ENCODE peak calls at places on chromosomes 2 and 18, in ten cellular contexts. C is AG09319, V is left lung, M is epithelial cell of esophagus, G is testis, A is activated T-cell treated with anti-CD3 and anti-CD28 coated beads for 24 hours, X is EL, F is hypothalamus, N is bronchial epithelial cell, S is NCI-H1417. L is an unnamed sample.

GRCh38 chr2:121480826-121481225 is 49.9 kb upstream of the RNU4ATAC start:
- DNase-seq in C (peak), V (no peak), M (peak), G (no peak), A (no peak), X (peak), F (no peak), N (peak), S (no peak), L (no peak)

GRCh38 chr2:239102266-239102665 is 254.4 kb downstream of the TWIST2 start:
- DNase-seq in C (no peak), V (no peak), M (no peak), G (no peak), A (no peak), X (no peak), F (no peak), N (no peak), S (no peak), L (no peak)

GRCh38 chr2:33207336-33207735 is 260.6 kb downstream of the LTBP1 start:
- DNase-seq in C (no peak), V (no peak), M (no peak), G (no peak), A (no peak), X (no peak), F (no peak), N (no peak), S (no peak), L (no peak)

GRCh38 chr2:99543247-99543646 is 53.4 kb upstream of the REV1 start:
- DNase-seq in C (no peak), V (no peak), M (no peak), G (no peak), A (no peak), X (no peak), F (no peak), N (no peak), S (no peak), L (no peak)

GRCh38 chr18:9627642-9628041 is 13.3 kb upstream of the PPP4R1 start:
- DNase-seq in C (no peak), V (no peak), M (peak), G (no peak), A (no peak), X (peak), F (no peak), N (peak), S (no peak), L (peak)

GRCh38 chr18:53843113-53843512 is 381.4 kb downstream of the MBD2 start:
- DNase-seq in C (no peak), V (no peak), M (no peak), G (no peak), A (no peak), X (no peak), F (no peak), N (peak), S (no peak), L (peak)

GRCh38 chr2:233349005-233349998 is 5.0 kb upstream of the DGKD start:
- DNase-seq in C (no peak), V (peak), M (no peak), G (peak), A (no peak), X (no peak), F (no peak), N (no peak), S (no peak), L (no peak)

GRCh38 chr2:217826505-217826904 is 176.3 kb downstream of the TNS1 start:
- DNase-seq in C (no peak), V (peak), M (peak), G (peak), A (no peak), X (no peak), F (no peak), N (no peak), S (peak), L (no peak)

GRCh38 chr2:33518929-33519328 is 42.5 kb downstream of the RASGRP3 start:
- DNase-seq in C (peak), V (no peak), M (peak), G (no peak), A (no peak), X (peak), F (no peak), N (peak), S (no peak), L (peak)

GRCh38 chr2:235495373-235496238 is 1.8 kb downstream of the AGAP1 start:
- DNase-seq in C (no peak), V (no peak), M (peak), G (no peak), A (no peak), X (peak), F (no peak), N (no peak), S (no peak), L (peak)

GRCh38 chr18:76803814-76804213 is 18.5 kb upstream of the ZNF236 start:
- DNase-seq in C (no peak), V (no peak), M (peak), G (peak), A (peak), X (peak), F (no peak), N (peak), S (peak), L (peak)

GRCh38 chr2:221124542-221125235 is 447.4 kb downstream of the EPHA4 start:
- DNase-seq in C (no peak), V (no peak), M (peak), G (no peak), A (no peak), X (peak), F (no peak), N (peak), S (peak), L (no peak)

GRCh38 chr2:11466307-11467125 is 555 bp upstream of the E2F6 start:
- DNase-seq in C (no peak), V (no peak), M (peak), G (no peak), A (no peak), X (no peak), F (no peak), N (no peak), S (no peak), L (peak)

GRCh38 chr2:189203177-189203799 is 23.7 kb upstream of the COL5A2 start:
- DNase-seq in C (no peak), V (no peak), M (no peak), G (no peak), A (no peak), X (no peak), F (no peak), N (no peak), S (no peak), L (no peak)

GRCh38 chr2:23635666-23636340 is 250.8 kb downstream of the KLHL29 start:
- DNase-seq in C (no peak), V (peak), M (no peak), G (no peak), A (no peak), X (no peak), F (no peak), N (no peak), S (no peak), L (no peak)

L was measured in PC-3.